ENCODE peak calls at places on chromosomes 16 and 17, in eight cellular contexts. M is tibial artery, Q is cardiac muscle cell, X is mucosa of descending colon, V is esophagus squamous epithelium, C is endodermal cell, N is K562, R is GM12878. Z is an unnamed sample.

GRCh38 chr17:18089613-18090012 is 1.9 kb downstream of the DRG2 start:
- DNase-seq in M (no peak), Q (no peak), X (no peak), V (no peak), C (no peak), N (no peak), R (no peak), Z (no peak)

GRCh38 chr17:973053-973452 is 6.5 kb downstream of the NXN start:
- DNase-seq in M (no peak), Q (no peak), X (no peak), V (no peak), C (peak; percentile 85), N (no peak), R (no peak), Z (no peak)

GRCh38 chr16:57380671-57381462 is 8.6 kb downstream of the CX3CL1 start:
- DNase-seq in M (no peak), Q (peak; percentile 62), X (peak; percentile 33), V (no peak), C (no peak), N (no peak), R (no peak), Z (no peak)

GRCh38 chr17:36920032-36921000 is 17.0 kb upstream of the LHX1 start:
- DNase-seq in M (no peak), Q (no peak), X (no peak), V (no peak), C (peak; percentile 76), N (peak; percentile 56), R (no peak), Z (no peak)

GRCh38 chr17:14168582-14168981 is 68.1 kb downstream of the CDRT15 start:
- DNase-seq in M (no peak), Q (no peak), X (no peak), V (no peak), C (no peak), N (no peak), R (no peak), Z (no peak)

GRCh38 chr16:14003119-14003570 is 68.0 kb upstream of the MRTFB start:
- DNase-seq in M (peak; percentile 48), Q (peak; percentile 76), X (peak; percentile 24), V (no peak), C (peak; percentile 86), N (peak; percentile 27), R (no peak), Z (peak; percentile 56)

GRCh38 chr16:14088155-14088753 is 17.1 kb downstream of the MRTFB start:
- DNase-seq in M (peak; percentile 38), Q (peak; percentile 44), X (no peak), V (no peak), C (no peak), N (no peak), R (no peak), Z (no peak)

GRCh38 chr16:3142770-3143169 is 7.9 kb downstream of the ZNF213 start:
- DNase-seq in M (no peak), Q (no peak), X (no peak), V (no peak), C (no peak), N (no peak), R (no peak), Z (no peak)

GRCh38 chr16:708019-708418 is 2.4 kb upstream of the FBXL16 start:
- DNase-seq in M (no peak), Q (no peak), X (no peak), V (no peak), C (no peak), N (no peak), R (no peak), Z (no peak)

GRCh38 chr16:4266372-4266771 is 6.5 kb downstream of the TFAP4 start:
- DNase-seq in M (no peak), Q (peak; percentile 18), X (no peak), V (no peak), C (peak; percentile 72), N (peak; percentile 64), R (no peak), Z (no peak)

GRCh38 chr17:77242118-77242800 is 101.5 kb downstream of the SEC14L1 start:
- DNase-seq in M (no peak), Q (no peak), X (no peak), V (no peak), C (peak; percentile 63), N (no peak), R (no peak), Z (no peak)

GRCh38 chr17:67211742-67212141 is 33.3 kb downstream of the HELZ start:
- DNase-seq in M (no peak), Q (peak; percentile 71), X (no peak), V (no peak), C (no peak), N (no peak), R (no peak), Z (no peak)

GRCh38 chr16:17380613-17381012 is 90.1 kb downstream of the XYLT1 start:
- DNase-seq in M (no peak), Q (no peak), X (no peak), V (no peak), C (no peak), N (no peak), R (no peak), Z (no peak)
- H3K4me1 ChIP-seq in M (peaks cover 65% of the 10 kb centered on the region), Q (peaks cover 78% of the 10 kb centered on the region), X (peaks cover 3% of the 10 kb centered on the region), V (peaks cover 8% of the 10 kb centered on the region), C (peaks cover 10% of the 10 kb centered on the region), N (no peaks in the 10 kb centered on the region), R (peaks cover 33% of the 10 kb centered on the region), Z (peaks cover 14% of the 10 kb centered on the region)

DNA sequence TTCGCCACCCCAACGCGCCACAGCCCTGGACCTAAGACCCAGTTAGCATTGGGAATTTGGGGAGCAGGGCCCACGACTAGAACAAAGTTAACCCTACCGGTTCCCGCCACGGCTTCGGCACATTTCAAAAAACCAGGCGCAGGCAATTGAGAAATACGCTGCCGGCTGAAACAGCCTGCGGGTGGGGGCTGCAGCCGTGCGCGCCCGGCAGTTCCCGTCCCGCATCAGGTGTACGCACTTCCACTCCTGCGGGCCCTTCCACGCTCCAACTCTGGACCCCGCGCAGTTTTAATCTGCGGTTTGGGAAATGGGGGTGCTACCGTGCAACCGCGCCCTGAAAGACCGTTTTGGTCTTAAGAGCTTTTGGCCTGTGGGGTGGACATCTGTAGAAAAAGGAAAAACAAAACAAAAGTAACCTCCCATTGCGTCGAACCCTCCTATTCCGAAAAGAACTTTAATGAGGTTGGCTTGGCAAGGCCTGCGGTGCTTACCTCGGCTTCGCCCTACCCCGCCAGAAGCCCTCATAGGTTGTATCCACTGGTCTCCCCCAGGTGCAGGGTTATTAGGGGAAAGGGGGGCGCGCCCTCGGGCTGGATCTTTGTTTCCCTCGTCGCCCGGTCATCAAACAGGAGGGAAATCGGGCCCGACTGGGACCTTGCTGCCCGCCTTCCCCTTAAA is 7.1 kb downstream of the IRX5 start:
- DNase-seq in M (no peak), Q (peak; percentile 13), X (no peak), V (no peak), C (no peak), N (no peak), R (no peak), Z (no peak)
- H3K4me3 ChIP-seq in M (peak overlapping the region; percentile 43), Q (no peak overlapping the region), X (no peak overlapping the region), V (peak overlapping the region; percentile 74), C (peak overlapping the region; percentile 77), N (no peak overlapping the region), R (no peak overlapping the region), Z (no peak overlapping the region)

DNA sequence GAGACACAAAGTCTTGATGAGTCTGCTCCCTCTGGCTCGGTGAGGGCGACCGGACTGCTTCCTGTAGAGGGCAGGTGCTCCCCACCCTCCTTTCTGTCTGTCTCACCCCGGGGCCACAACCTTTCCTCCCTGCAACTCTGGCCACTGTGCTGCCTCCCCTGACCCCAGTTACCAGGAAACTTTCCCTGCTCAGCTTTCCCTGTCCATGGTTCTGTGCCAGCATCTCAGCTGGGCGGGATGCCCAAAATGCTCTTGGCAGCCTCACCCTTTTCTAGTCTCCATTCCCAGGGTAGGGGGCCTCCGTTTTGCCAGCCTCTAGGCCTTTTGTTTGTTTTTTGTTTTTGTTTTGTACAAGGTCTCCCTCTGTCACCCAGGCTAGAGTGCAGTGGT is 1.4 kb downstream of the PLD2 start:
- DNase-seq in M (no peak), Q (peak; percentile 11), X (no peak), V (no peak), C (no peak), N (no peak), R (no peak), Z (peak; percentile 49)
- TF ChIP-seq CTCF in M (no peak), Q (no peak), X (no peak), V (no peak), C (no peak), N (no peak), R (no peak), Z (no peak)

GRCh38 chr17:42672038-42672437 is 4.8 kb downstream of the PLEKHH3 start:
- DNase-seq in M (no peak), Q (no peak), X (no peak), V (no peak), C (peak; percentile 81), N (no peak), R (no peak), Z (no peak)
- H3K4me1 ChIP-seq in M (peaks cover 80% of the 10 kb centered on the region), Q (peaks cover 12% of the 10 kb centered on the region), X (peaks cover 36% of the 10 kb centered on the region), V (peaks cover 70% of the 10 kb centered on the region), C (peaks cover 6% of the 10 kb centered on the region), N (peaks cover 64% of the 10 kb centered on the region), R (peaks cover 3% of the 10 kb centered on the region), Z (peaks cover 21% of the 10 kb centered on the region)

Z was measured in lung.